ENCODE peak calls at places on chromosomes 4 and X, in six cellular contexts. K, E, J, T, C and Z are unnamed samples.

GRCh38 chr4:2045518-2045951 is 13.6 kb upstream of the NAT8L start:
- DNase-seq in J (no peak), C (no peak), E (no peak), K (no peak), T (no peak), Z (no peak)

GRCh38 chr4:151541438-151542071 is 132.6 kb downstream of the FHIP1A start:
- DNase-seq in T (no peak), K (no peak), E (peak), C (no peak), J (peak), Z (no peak)

GRCh38 chr4:67871867-67872266 is 11.9 kb downstream of the TMPRSS11D start:
- DNase-seq in K (peak), T (peak), J (peak), C (no peak), E (peak), Z (peak)

GRCh38 chr4:139605516-139605915 is 49.5 kb upstream of the SETD7 start:
- DNase-seq in K (no peak), J (no peak), C (no peak), E (no peak), T (no peak), Z (no peak)

GRCh38 chr4:100900134-100900533 is 382.3 kb upstream of the EMCN start:
- DNase-seq in K (no peak), J (no peak), C (no peak), T (no peak), E (no peak), Z (no peak)

GRCh38 chrX:118975831-118976598 is 1.6 kb downstream of the LONRF3 start:
- DNase-seq in K (peak), E (peak), J (peak), T (peak), C (no peak), Z (peak)

GRCh38 chr4:8350326-8350725 is 80.8 kb downstream of the HTRA3 start:
- DNase-seq in J (no peak), C (no peak), K (no peak), E (no peak), T (no peak), Z (no peak)

GRCh38 chr4:5927747-5928146 is 34.9 kb upstream of the CRMP1 start:
- DNase-seq in J (no peak), K (no peak), C (no peak), E (no peak), T (no peak), Z (no peak)

GRCh38 chrX:46611658-46612362 is 38.2 kb downstream of the CHST7 start:
- DNase-seq in K (no peak), T (no peak), J (no peak), C (no peak), E (no peak), Z (no peak)

GRCh38 chrX:114800719-114801118 is 216.7 kb downstream of the IL13RA2 start:
- DNase-seq in C (no peak), K (peak), E (peak), T (peak), J (peak), Z (no peak)
- TF ChIP-seq BHLHE40 in C (no peak), K (no peak), E (no peak), T (no peak), J (no peak), Z (no peak)

DNA sequence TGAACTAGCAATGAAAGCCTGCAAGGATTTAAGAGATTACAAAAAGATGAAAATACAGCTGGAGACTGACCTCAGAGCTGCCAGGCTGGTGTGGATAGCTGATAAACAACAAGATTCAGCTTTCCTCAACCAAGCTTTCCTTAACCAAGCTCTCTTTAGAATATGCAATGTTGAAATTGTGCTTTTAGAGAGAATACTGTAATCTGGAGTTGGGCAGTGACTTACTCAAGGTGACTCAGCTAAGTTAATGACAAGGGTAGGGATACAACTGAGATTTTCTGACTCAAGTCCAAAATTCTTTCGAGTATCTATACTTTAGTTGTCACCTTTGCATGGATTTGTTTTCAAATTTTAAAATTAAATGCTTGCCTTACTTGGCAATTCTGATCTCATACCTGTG is 98.0 kb downstream of the AMMECR1 start:
- DNase-seq in K (peak), C (no peak), T (no peak), J (peak), E (peak), Z (no peak)
- TF ChIP-seq BHLHE40 in K (no peak), C (no peak), T (no peak), J (no peak), E (no peak), Z (no peak)

DNA sequence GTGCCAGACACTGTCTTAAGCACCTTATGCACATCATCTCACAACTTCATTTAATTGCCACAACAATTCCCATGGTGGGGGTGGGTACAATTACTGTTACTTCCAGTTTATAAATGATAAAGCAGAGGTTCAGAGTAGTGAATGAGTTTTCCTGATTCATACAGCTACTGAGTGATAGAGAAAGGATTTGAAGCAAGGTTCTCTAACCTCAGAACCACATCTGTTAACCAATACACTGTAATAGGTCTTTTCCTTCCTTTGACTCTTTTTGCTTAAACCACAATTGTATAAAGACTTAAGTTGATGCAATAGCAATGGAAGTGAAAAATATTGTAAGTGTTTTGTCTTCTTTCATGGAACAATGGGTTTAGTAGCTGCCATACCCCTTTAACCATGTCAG is 43.5 kb upstream of the PAK3 start:
- DNase-seq in C (no peak), K (no peak), E (no peak), J (no peak), T (no peak), Z (no peak)
- TF ChIP-seq BHLHE40 in C (no peak), K (no peak), E (no peak), J (no peak), T (no peak), Z (no peak)

DNA sequence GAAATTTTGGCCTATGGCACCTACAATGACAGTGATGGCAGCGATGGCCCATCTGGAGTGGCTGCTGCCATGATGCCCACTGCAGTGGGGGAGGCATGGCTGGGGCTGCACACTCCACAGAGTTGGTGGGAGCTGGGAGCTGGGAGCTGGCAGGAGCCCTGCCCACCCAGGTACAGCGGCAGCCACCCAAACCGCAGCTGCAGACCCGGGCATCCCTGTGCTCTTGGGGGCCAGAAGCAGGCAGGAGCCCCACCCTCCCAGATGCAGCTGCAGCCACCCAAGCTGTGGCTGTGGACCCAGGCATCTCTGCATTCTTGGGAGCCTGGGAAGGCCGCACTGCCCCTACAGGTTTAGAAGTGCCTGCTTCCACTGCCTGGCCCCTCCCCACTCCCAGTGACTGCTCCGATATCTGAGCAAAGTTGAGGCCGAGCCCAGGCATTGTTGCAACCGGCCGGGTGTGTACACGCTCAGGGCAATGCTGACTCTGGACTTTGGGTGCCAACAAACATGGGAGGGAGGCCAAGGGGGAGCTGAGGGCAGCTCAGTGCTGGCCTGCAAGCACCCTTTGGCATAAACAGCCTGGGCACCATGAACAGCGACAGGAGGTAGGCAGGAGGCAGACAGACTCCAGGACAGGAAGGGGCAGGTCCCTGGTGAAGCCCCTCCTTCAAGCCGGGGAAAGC is 82.8 kb downstream of the PPP4R3C start:
- DNase-seq in T (peak), K (no peak), C (no peak), E (no peak), J (no peak), Z (no peak)
- TF ChIP-seq BHLHE40 in T (no peak), K (no peak), C (no peak), E (no peak), J (no peak), Z (no peak)

GRCh38 chr4:41359836-41360213 is 103.1 kb downstream of the UCHL1 start:
- DNase-seq in E (peak), T (no peak), J (no peak), C (no peak), K (no peak), Z (no peak)

GRCh38 chr4:41360911-41361830 is 104.4 kb downstream of the UCHL1 start:
- DNase-seq in K (no peak), E (peak), T (no peak), C (no peak), J (no peak), Z (peak)

GRCh38 chr4:41359069-41359769 is 102.5 kb downstream of the UCHL1 start:
- DNase-seq in C (no peak), E (peak), K (no peak), J (no peak), T (no peak), Z (peak)

GRCh38 chr4:41360214-41360910 is 103.6 kb downstream of the UCHL1 start:
- DNase-seq in C (no peak), J (peak), T (no peak), E (peak), K (peak), Z (peak)

DNA sequence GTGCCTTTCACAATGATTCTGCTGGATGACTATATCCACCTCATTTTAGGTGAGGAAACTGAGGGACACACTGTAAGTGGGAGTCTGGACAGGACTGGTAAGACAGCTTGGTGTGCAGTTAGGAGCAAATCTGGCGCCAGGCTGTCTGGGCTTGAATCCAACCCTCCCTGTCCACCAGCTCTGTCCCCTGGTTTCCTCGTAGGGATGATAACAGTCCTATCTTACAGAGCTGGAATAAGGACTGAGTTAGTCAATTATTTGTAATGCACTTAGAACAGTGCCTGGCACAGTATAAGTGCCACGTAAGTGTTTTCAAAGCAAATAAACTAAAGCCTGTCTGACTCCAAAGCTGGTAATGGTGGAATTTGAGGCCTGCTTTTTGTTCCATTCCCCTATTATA is 101.9 kb downstream of the UCHL1 start:
- DNase-seq in C (no peak), E (peak), J (no peak), T (no peak), K (no peak), Z (no peak)
- TF ChIP-seq BHLHE40 in C (no peak), E (no peak), J (no peak), T (no peak), K (no peak), Z (no peak)

GRCh38 chrX:145532176-145532780 is 285.0 kb downstream of the SPANXN1 start:
- DNase-seq in K (no peak), J (no peak), T (no peak), C (no peak), E (no peak), Z (no peak)
- TF ChIP-seq BHLHE40 in K (no peak), J (no peak), T (no peak), C (no peak), E (no peak), Z (no peak)